ENCODE peak calls at places on chromosomes 7 and 10, in eight cellular contexts. Z is astrocyte of the spinal cord, C is Right ventricle myocardium inferior, I is mesothelial cell of epicardium, T is myocyte, D is activated T-cell treated with anti-CD3 and anti-CD28 coated beads for 48 hours, B is NCI-H1436, H is epithelial cell of esophagus. P is an unnamed sample.
A peak's percentile ranks its signal among the peaks of the same experiment; 100 is the strongest.

GRCh38 chr7:38929460-38930171 is 20.6 kb upstream of the VPS41 start:
- DNase-seq in I (no peak), C (no peak), B (no peak), Z (no peak), D (no peak), H (no peak), T (no peak), P (peak; percentile 67)

GRCh38 chr10:7687228-7687907 is 15.7 kb upstream of the ITIH2 start:
- DNase-seq in Z (peak; percentile 89), T (peak; percentile 75), D (peak; percentile 66), C (peak; percentile 79), H (peak; percentile 87), B (peak; percentile 56), I (peak; percentile 79), P (peak; percentile 95)

GRCh38 chr10:119768455-119769094 is 42.7 kb downstream of the INPP5F start:
- DNase-seq in I (no peak), C (no peak), B (no peak), T (no peak), D (no peak), H (peak; percentile 88), Z (no peak), P (no peak)

GRCh38 chr10:61899997-61900828 is 1.3 kb upstream of the ARID5B start:
- DNase-seq in C (no peak), D (peak; percentile 45), I (peak; percentile 47), B (peak; percentile 67), T (peak; percentile 61), Z (peak; percentile 66), H (peak; percentile 86), P (peak; percentile 90)

GRCh38 chr7:19560111-19560883 is 148.5 kb downstream of the POLR1F start:
- DNase-seq in C (no peak), T (peak; percentile 88), H (peak; percentile 73), Z (peak; percentile 92), D (no peak), I (no peak), B (no peak), P (no peak)

GRCh38 chr10:3961082-3961481 is 176.1 kb upstream of the KLF6 start:
- DNase-seq in H (no peak), Z (no peak), B (no peak), I (no peak), C (no peak), T (no peak), D (no peak), P (no peak)

GRCh38 chr10:57775250-57775649 is 492.4 kb downstream of the IPMK start:
- DNase-seq in T (no peak), Z (no peak), D (no peak), H (no peak), B (no peak), I (no peak), C (no peak), P (no peak)

GRCh38 chr10:6522230-6522629 is 57.8 kb downstream of the PRKCQ start:
- DNase-seq in I (no peak), H (peak; percentile 82), D (no peak), B (no peak), T (no peak), C (no peak), Z (no peak), P (no peak)

GRCh38 chr7:2017914-2018785 is 214.6 kb downstream of the MAD1L1 start:
- DNase-seq in C (peak; percentile 54), D (no peak), I (no peak), B (no peak), Z (no peak), H (no peak), T (no peak), P (no peak)

GRCh38 chr7:80779456-80779855 is 139.4 kb downstream of the SEMA3C start:
- DNase-seq in D (no peak), H (peak; percentile 64), I (no peak), Z (no peak), B (no peak), T (no peak), C (no peak), P (peak; percentile 75)

GRCh38 chr7:33534830-33535229 is 370.5 kb upstream of the BMPER start:
- DNase-seq in I (no peak), B (no peak), T (no peak), D (no peak), C (no peak), H (no peak), Z (peak; percentile 18), P (no peak)

GRCh38 chr7:65441010-65441409 is 67.4 kb downstream of the ZNF92 start:
- DNase-seq in T (peak; percentile 36), Z (peak; percentile 81), H (peak; percentile 61), D (no peak), B (no peak), C (no peak), I (no peak), P (no peak)

GRCh38 chr7:103727982-103728610 is 261.4 kb downstream of the RELN start:
- DNase-seq in C (no peak), Z (no peak), D (no peak), T (no peak), I (no peak), B (no peak), H (no peak), P (no peak)

GRCh38 chr7:40634118-40634517 is 499.3 kb downstream of the SUGCT start:
- DNase-seq in D (no peak), Z (no peak), B (no peak), C (no peak), T (no peak), H (no peak), I (no peak), P (no peak)

GRCh38 chr10:14362098-14362497 is 31.4 kb upstream of the FRMD4A start:
- DNase-seq in B (no peak), H (no peak), I (no peak), D (no peak), C (no peak), Z (peak; percentile 57), T (no peak), P (no peak)

GRCh38 chr10:132423966-132424847 is 27.2 kb downstream of the PWWP2B start:
- DNase-seq in Z (no peak), D (no peak), C (no peak), I (no peak), T (no peak), H (peak; percentile 87), B (peak; percentile 53), P (no peak)

GRCh38 chr7:364536-364935 is 74.6 kb downstream of the FOXL3 start:
- DNase-seq in T (no peak), H (no peak), I (no peak), D (no peak), C (peak; percentile 33), B (no peak), Z (no peak), P (no peak)

GRCh38 chr7:7521259-7521658 is 14.4 kb downstream of the COL28A1 start:
- DNase-seq in Z (no peak), H (no peak), C (no peak), I (no peak), B (no peak), T (peak; percentile 38), D (no peak), P (peak; percentile 92)

GRCh38 chr7:13061115-13061514 is 373.7 kb downstream of the ARL4A start:
- DNase-seq in T (no peak), I (no peak), B (no peak), H (peak; percentile 74), C (no peak), D (no peak), Z (no peak), P (no peak)

GRCh38 chr10:62650411-62650810 is 154.1 kb upstream of the ADO start:
- DNase-seq in B (no peak), C (no peak), H (peak; percentile 16), T (no peak), I (no peak), D (no peak), Z (no peak), P (no peak)

GRCh38 chr10:31745612-31746376 is 182.8 kb downstream of the ARHGAP12 start:
- DNase-seq in C (no peak), H (peak; percentile 97), Z (peak; percentile 92), D (peak; percentile 15), I (no peak), B (no peak), T (peak; percentile 99), P (peak; percentile 69)

GRCh38 chr7:1505731-1506550 is 1.8 kb upstream of the INTS1 start:
- DNase-seq in I (no peak), H (no peak), B (peak; percentile 61), C (peak; percentile 66), D (no peak), T (no peak), Z (no peak), P (peak; percentile 87)

GRCh38 chr7:151087247-151088018 is 1.2 kb downstream of the AGAP3 start:
- DNase-seq in Z (peak; percentile 44), I (peak; percentile 61), B (no peak), H (peak; percentile 68), T (peak; percentile 90), C (peak; percentile 79), D (peak; percentile 35), P (peak; percentile 88)

GRCh38 chr10:3077940-3078630 is 10.7 kb downstream of the PFKP start:
- DNase-seq in I (no peak), H (no peak), D (no peak), T (no peak), B (no peak), Z (peak; percentile 75), C (no peak), P (no peak)

GRCh38 chr7:157722137-157723060 is 385.6 kb downstream of the DNAJB6 start:
- DNase-seq in I (no peak), B (no peak), Z (no peak), D (no peak), C (no peak), H (no peak), T (no peak), P (no peak)

GRCh38 chr10:115092555-115093285 is 445 bp upstream of the ATRNL1 start:
- DNase-seq in T (peak; percentile 61), I (peak; percentile 70), Z (peak; percentile 62), D (peak; percentile 14), H (peak; percentile 12), C (no peak), B (peak; percentile 29), P (peak; percentile 79)

GRCh38 chr7:101900103-101900502 is 82.7 kb downstream of the CUX1 start:
- DNase-seq in Z (no peak), H (peak; percentile 26), T (no peak), D (no peak), I (no peak), C (peak; percentile 56), B (no peak), P (no peak)

GRCh38 chr7:105691029-105691691 is 109.9 kb upstream of the EFCAB10 start:
- DNase-seq in D (no peak), I (no peak), H (no peak), B (no peak), T (peak; percentile 32), C (peak; percentile 14), Z (peak; percentile 30), P (peak; percentile 55)

GRCh38 chr7:85041599-85042216 is 145.1 kb downstream of the SEMA3D start:
- DNase-seq in Z (peak; percentile 74), H (peak; percentile 84), D (peak; percentile 13), B (peak; percentile 15), T (peak; percentile 68), C (no peak), I (peak; percentile 61), P (peak; percentile 91)

GRCh38 chr7:73850212-73850611 is 7.9 kb upstream of the METTL27 start:
- DNase-seq in C (no peak), T (no peak), H (no peak), Z (no peak), I (no peak), D (no peak), B (no peak), P (no peak)

GRCh38 chr7:22269963-22270362 is 87.0 kb downstream of the RAPGEF5 start:
- DNase-seq in T (no peak), H (no peak), Z (no peak), C (no peak), B (no peak), I (no peak), D (no peak), P (peak; percentile 90)

GRCh38 chr10:43689618-43689954 is 40.9 kb upstream of the ZNF32 start:
- DNase-seq in C (peak; percentile 83), Z (no peak), D (peak; percentile 17), I (peak; percentile 61), T (no peak), B (no peak), H (peak; percentile 32), P (peak; percentile 67)

GRCh38 chr10:60820093-60820769 is 42.0 kb downstream of the CDK1 start:
- DNase-seq in D (no peak), B (no peak), Z (peak; percentile 88), H (no peak), I (no peak), C (no peak), T (peak; percentile 91), P (peak; percentile 27)

GRCh38 chr10:129078322-129078721 is 388.7 kb upstream of the MGMT start:
- DNase-seq in B (no peak), Z (no peak), C (no peak), T (no peak), D (no peak), H (no peak), I (no peak), P (no peak)